ENCODE peak calls at places on chromosomes 6 and 20, in five cellular contexts. G is lung; Q is astrocyte; V is activated CD8-positive, alpha-beta memory T cell treated with anti-CD3 and anti-CD28 coated beads for 48 hours; I is activated T-cell treated with anti-CD3 and anti-CD28 coated beads, Interleukin-2, amount 50 U/mL, for 72 hours. P is an unnamed sample.

GRCh38 chr20:45114465-45115385 is at the start of gene WFDC5:
- DNase-seq in G (peak), Q (no peak), V (no peak), I (peak), P (peak)

GRCh38 chr6:100289285-100289684 is 175.4 kb downstream of the SIM1 start:
- DNase-seq in G (no peak), Q (no peak), V (no peak), I (no peak), P (no peak)

GRCh38 chr20:20201124-20201523 is 148.8 kb downstream of the CFAP61 start:
- DNase-seq in G (no peak), Q (no peak), V (no peak), I (no peak), P (no peak)

GRCh38 chr20:54028276-54029011 is 42.0 kb downstream of the BCAS1 start:
- DNase-seq in G (no peak), Q (no peak), V (no peak), I (no peak), P (no peak)

GRCh38 chr20:61598586-61598985 is 346.5 kb downstream of the CDH4 start:
- DNase-seq in G (no peak), Q (no peak), V (no peak), I (no peak), P (no peak)

GRCh38 chr6:127118505-127119360 is at the start of gene RSPO3:
- DNase-seq in G (no peak), Q (no peak), V (no peak), I (peak), P (peak)

GRCh38 chr6:158040804-158041347 is 59.2 kb downstream of the SYNJ2 start:
- DNase-seq in G (no peak), Q (peak), V (no peak), I (no peak), P (no peak)

GRCh38 chr6:43246301-43247114 is 3.2 kb downstream of the TTBK1 start:
- DNase-seq in G (peak), Q (no peak), V (no peak), I (peak), P (no peak)

GRCh38 chr6:36120979-36121706 is 9.2 kb upstream of the MAPK13 start:
- DNase-seq in G (peak), Q (no peak), V (no peak), I (peak), P (peak)

GRCh38 chr6:75952132-75952531 is 120.3 kb downstream of the IMPG1 start:
- DNase-seq in G (no peak), Q (no peak), V (no peak), I (no peak), P (no peak)

P was measured in activated CD8-positive, alpha-beta T cell treated with anti-CD3 and anti-CD28 coated beads, Interleukin-2, amount 10 ng/mL, durations not matched to agents 7 days and 5 days.